ENCODE peak calls at places on chromosomes 2 and 18, in ten cellular contexts. Y is stomach, B is spleen, H is Panc1, V is breast epithelium, O is transverse colon, Q is endothelial cell of umbilical vein, S is GM23338, U is SK-N-SH, J is HCT116. W is an unnamed sample.

GRCh38 chr2:45596761-45597160 is 14.3 kb downstream of the SRBD1 start:
- DNase-seq in Y (no peak), B (no peak), H (no peak), V (no peak), O (no peak), Q (no peak), S (no peak), U (no peak), J (no peak), W (no peak)

GRCh38 chr2:178811901-178812300 is 4.7 kb upstream of the TTN start:
- DNase-seq in Y (no peak), B (no peak), H (no peak), V (no peak), O (no peak), Q (no peak), S (no peak), U (no peak), J (no peak), W (no peak)

GRCh38 chr18:34322365-34323289 is 97.9 kb upstream of the NOL4 start:
- DNase-seq in Y (peak; percentile 59), B (no peak), H (peak; percentile 17), V (no peak), O (peak; percentile 55), Q (peak; percentile 65), S (peak; percentile 89), U (peak; percentile 36), J (peak; percentile 1), W (peak; percentile 40)

GRCh38 chr2:227462972-227463931 is 8.7 kb upstream of the AGFG1 start:
- DNase-seq in Y (no peak), B (no peak), H (no peak), V (no peak), O (no peak), Q (no peak), S (no peak), U (no peak), J (no peak), W (no peak)

GRCh38 chr2:180931841-180932240 is 48.6 kb upstream of the UBE2E3 start:
- DNase-seq in Y (no peak), B (no peak), H (no peak), V (no peak), O (no peak), Q (no peak), S (no peak), U (no peak), J (no peak), W (no peak)

GRCh38 chr2:127015106-127015910 is 91.6 kb downstream of the BIN1 start:
- DNase-seq in Y (no peak), B (no peak), H (no peak), V (no peak), O (no peak), Q (no peak), S (no peak), U (no peak), J (no peak), W (no peak)

GRCh38 chr2:190637331-190637734 is 11.6 kb upstream of the NAB1 start:
- DNase-seq in Y (no peak), B (no peak), H (no peak), V (no peak), O (no peak), Q (peak; percentile 35), S (no peak), U (no peak), J (no peak), W (no peak)

GRCh38 chr2:238285653-238286082 is 2.7 kb downstream of the PER2 start:
- DNase-seq in Y (peak; percentile 91), B (no peak), H (no peak), V (peak; percentile 99), O (peak; percentile 89), Q (no peak), S (peak; percentile 54), U (no peak), J (no peak), W (peak; percentile 94)

GRCh38 chr18:56532176-56532840 is 106.1 kb downstream of the TXNL1 start:
- DNase-seq in Y (no peak), B (no peak), H (no peak), V (no peak), O (no peak), Q (no peak), S (no peak), U (no peak), J (no peak), W (no peak)

GRCh38 chr2:9547272-9547991 is 8.2 kb downstream of the ADAM17 start:
- DNase-seq in Y (no peak), B (no peak), H (no peak), V (no peak), O (no peak), Q (peak; percentile 32), S (peak; percentile 24), U (no peak), J (no peak), W (no peak)

GRCh38 chr2:149908731-149909690 is 321.4 kb upstream of the MMADHC start:
- DNase-seq in Y (no peak), B (no peak), H (no peak), V (no peak), O (no peak), Q (no peak), S (no peak), U (no peak), J (no peak), W (peak; percentile 5)

GRCh38 chr18:34033968-34034367 is 190.7 kb downstream of the NOL4 start:
- DNase-seq in Y (no peak), B (no peak), H (no peak), V (no peak), O (no peak), Q (no peak), S (no peak), U (no peak), J (no peak), W (no peak)

GRCh38 chr2:200609027-200609614 is 23.3 kb downstream of the AOX1 start:
- DNase-seq in Y (no peak), B (no peak), H (peak; percentile 64), V (no peak), O (no peak), Q (no peak), S (no peak), U (no peak), J (peak; percentile 24), W (no peak)

GRCh38 chr2:143336719-143337210 is 207.5 kb downstream of the ARHGAP15 start:
- DNase-seq in Y (no peak), B (no peak), H (no peak), V (no peak), O (no peak), Q (no peak), S (no peak), U (no peak), J (no peak), W (no peak)

GRCh38 chr18:26540041-26540628 is 8.2 kb downstream of the KCTD1 start:
- DNase-seq in Y (no peak), B (no peak), H (no peak), V (no peak), O (no peak), Q (no peak), S (peak; percentile 41), U (no peak), J (no peak), W (no peak)

GRCh38 chr18:9712606-9713005 is 4.5 kb downstream of the RAB31 start:
- DNase-seq in Y (no peak), B (no peak), H (no peak), V (no peak), O (no peak), Q (no peak), S (no peak), U (no peak), J (no peak), W (no peak)

GRCh38 chr18:5110288-5110687 is 86.8 kb downstream of the AKAIN1 start:
- DNase-seq in Y (no peak), B (no peak), H (no peak), V (no peak), O (no peak), Q (no peak), S (no peak), U (no peak), J (no peak), W (no peak)
- TF ChIP-seq CTCF in Y (no peak), B (no peak), H (no peak), V (no peak), O (no peak), Q (no peak), S (no peak), U (no peak), J (no peak), W (no peak)

DNA sequence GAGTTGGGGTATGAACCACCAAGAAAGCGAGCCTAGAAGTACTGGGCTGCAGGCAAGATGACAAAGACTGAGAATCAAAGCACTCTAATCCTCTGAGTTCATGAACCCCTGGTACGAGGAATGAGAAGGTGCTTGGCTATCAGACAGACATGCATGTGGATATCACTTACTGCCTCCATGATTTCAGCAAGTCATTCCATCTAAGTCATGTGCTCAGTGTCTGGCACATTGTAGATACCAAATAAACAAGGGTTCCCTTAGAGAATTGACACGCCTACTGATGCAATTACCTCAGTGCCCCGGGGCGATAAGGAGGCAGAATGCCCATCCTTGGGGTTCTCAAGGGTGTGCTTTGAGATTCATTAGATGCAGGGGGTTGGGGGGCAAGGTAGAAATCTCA is 125.6 kb upstream of the PKDCC start:
- DNase-seq in Y (no peak), B (no peak), H (no peak), V (no peak), O (no peak), Q (no peak), S (no peak), U (no peak), J (no peak), W (no peak)
- TF ChIP-seq POLR2AphosphoS5 in Y (no peak), B (no peak), H (no peak), V (no peak), O (no peak), Q (no peak), S (no peak), U (no peak), J (no peak), W (no peak)

GRCh38 chr18:55321268-55322175 is 266.5 kb downstream of the TCF4 start:
- DNase-seq in Y (peak; percentile 73), B (peak; percentile 95), H (no peak), V (peak; percentile 61), O (peak; percentile 87), Q (peak; percentile 82), S (peak; percentile 95), U (peak; percentile 39), J (no peak), W (peak; percentile 84)
- H3K4me1 ChIP-seq in Y (no peaks in the 10 kb centered on the region), B (peaks cover 49% of the 10 kb centered on the region), H (no peaks in the 10 kb centered on the region), V (no peaks in the 10 kb centered on the region), O (peaks cover 3% of the 10 kb centered on the region), Q (peaks cover 66% of the 10 kb centered on the region), S (peaks cover 54% of the 10 kb centered on the region), U (peaks cover 30% of the 10 kb centered on the region), J (no peaks in the 10 kb centered on the region), W (no peaks in the 10 kb centered on the region)

DNA sequence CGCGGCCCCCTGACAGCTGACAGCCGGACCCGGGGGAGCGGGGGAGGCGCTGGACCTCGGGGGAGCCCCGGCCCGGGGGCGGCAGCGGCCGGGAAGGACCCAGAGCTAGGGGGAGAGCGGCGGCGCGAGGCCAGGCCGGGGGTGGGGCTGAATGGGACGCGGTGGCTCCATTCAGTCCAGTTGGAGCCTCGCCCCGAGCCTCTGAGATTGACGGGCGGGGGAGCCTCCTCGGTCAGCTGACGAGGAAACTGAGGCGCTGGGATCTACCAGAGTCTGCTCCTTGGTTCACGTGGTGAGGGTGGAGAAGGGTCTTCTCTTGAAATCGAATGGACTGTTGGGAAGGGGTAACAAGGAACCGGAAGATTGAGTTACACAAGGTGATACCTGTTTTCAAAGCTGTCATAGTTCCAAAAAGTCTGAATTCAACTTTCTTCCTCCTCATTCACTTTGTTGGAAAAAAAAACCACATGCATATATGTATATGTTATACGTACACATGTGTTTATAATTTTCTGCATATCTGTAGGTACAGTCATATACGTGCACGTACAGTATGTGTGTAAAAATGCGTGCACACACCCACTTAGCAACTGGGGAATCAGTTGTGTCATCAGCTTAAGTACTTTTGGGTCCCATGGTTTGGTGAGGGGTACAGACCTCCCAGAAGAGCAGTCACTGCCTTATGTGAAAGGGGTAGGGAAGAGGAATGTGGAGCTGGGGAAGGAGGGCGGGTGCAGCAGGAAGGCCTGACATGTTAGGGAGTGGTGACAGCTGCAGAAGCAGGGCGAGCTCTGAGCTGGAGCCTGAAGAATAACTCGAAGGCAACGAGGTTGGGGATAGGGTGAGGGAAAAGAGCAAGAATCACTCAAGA is 628 bp downstream of the PPP1R7 start:
- DNase-seq in Y (peak; percentile 40), B (no peak), H (no peak), V (peak; percentile 21), O (peak; percentile 52), Q (no peak), S (peak; percentile 48), U (no peak), J (no peak), W (peak; percentile 37)
- TF ChIP-seq CTCF in Y (no peak), B (no peak), H (no peak), V (no peak), O (no peak), Q (no peak), S (no peak), U (no peak), J (no peak), W (no peak)

W was measured in prostate gland.